ENCODE peak calls at places on chromosomes 3 and 15, in ten cellular contexts. One of them, this sample, is unnamed.
A peak's percentile ranks its signal among the peaks of the same experiment; 100 is the strongest.

GRCh38 chr3:141076026-141076797 is 25.1 kb downstream of the SPSB4 start:
- DNase-seq in CD8-positive, alpha-beta memory T cell: no peak
- DNase-seq in stimulated activated CD4-positive, alpha-beta T cell treated with anti-CD3 and anti-CD28 coated beads, Interleukin-15, amount 100 ng/mL, for 1 hour: no peak
- DNase-seq in putamen: no peak
- DNase-seq in H4: no peak
- DNase-seq in astrocyte of the spinal cord: no peak
- DNase-seq in retina: peak; percentile 66
- DNase-seq in brain microvascular endothelial cell: no peak
- DNase-seq in DND-41: no peak
- DNase-seq in activated CD4-positive, CD25-positive, alpha-beta regulatory T cell treated with anti-CD3 and anti-CD28 coated beads, Interleukin-2, amount 50 U/mL, for 72 hours: no peak
- DNase-seq in this sample: no peak

GRCh38 chr15:73988075-73988969 is 3.8 kb downstream of the STOML1 start:
- DNase-seq in CD8-positive, alpha-beta memory T cell: no peak
- DNase-seq in stimulated activated CD4-positive, alpha-beta T cell treated with anti-CD3 and anti-CD28 coated beads, Interleukin-15, amount 100 ng/mL, for 1 hour: no peak
- DNase-seq in putamen: no peak
- DNase-seq in H4: no peak
- DNase-seq in astrocyte of the spinal cord: peak; percentile 19
- DNase-seq in retina: no peak
- DNase-seq in brain microvascular endothelial cell: peak; percentile 40
- DNase-seq in DND-41: no peak
- DNase-seq in activated CD4-positive, CD25-positive, alpha-beta regulatory T cell treated with anti-CD3 and anti-CD28 coated beads, Interleukin-2, amount 50 U/mL, for 72 hours: no peak
- DNase-seq in this sample: peak; percentile 46

GRCh38 chr3:53318522-53318921 is 28.8 kb downstream of the DCP1A start:
- DNase-seq in CD8-positive, alpha-beta memory T cell: no peak
- DNase-seq in stimulated activated CD4-positive, alpha-beta T cell treated with anti-CD3 and anti-CD28 coated beads, Interleukin-15, amount 100 ng/mL, for 1 hour: no peak
- DNase-seq in putamen: no peak
- DNase-seq in H4: no peak
- DNase-seq in astrocyte of the spinal cord: peak; percentile 49
- DNase-seq in retina: no peak
- DNase-seq in brain microvascular endothelial cell: peak; percentile 28
- DNase-seq in DND-41: no peak
- DNase-seq in activated CD4-positive, CD25-positive, alpha-beta regulatory T cell treated with anti-CD3 and anti-CD28 coated beads, Interleukin-2, amount 50 U/mL, for 72 hours: no peak
- DNase-seq in this sample: no peak

GRCh38 chr3:74067296-74067695 is 442.6 kb upstream of the PDZRN3 start:
- DNase-seq in CD8-positive, alpha-beta memory T cell: no peak
- DNase-seq in stimulated activated CD4-positive, alpha-beta T cell treated with anti-CD3 and anti-CD28 coated beads, Interleukin-15, amount 100 ng/mL, for 1 hour: no peak
- DNase-seq in putamen: no peak
- DNase-seq in H4: no peak
- DNase-seq in astrocyte of the spinal cord: peak; percentile 5
- DNase-seq in retina: peak; percentile 22
- DNase-seq in brain microvascular endothelial cell: no peak
- DNase-seq in DND-41: no peak
- DNase-seq in activated CD4-positive, CD25-positive, alpha-beta regulatory T cell treated with anti-CD3 and anti-CD28 coated beads, Interleukin-2, amount 50 U/mL, for 72 hours: no peak
- DNase-seq in this sample: no peak

GRCh38 chr3:11846281-11847034 is at the start of gene TAMM41:
- DNase-seq in CD8-positive, alpha-beta memory T cell: peak; percentile 77
- DNase-seq in stimulated activated CD4-positive, alpha-beta T cell treated with anti-CD3 and anti-CD28 coated beads, Interleukin-15, amount 100 ng/mL, for 1 hour: peak; percentile 81
- DNase-seq in putamen: peak; percentile 91
- DNase-seq in H4: peak; percentile 89
- DNase-seq in astrocyte of the spinal cord: peak; percentile 87
- DNase-seq in retina: peak; percentile 92
- DNase-seq in brain microvascular endothelial cell: peak; percentile 91
- DNase-seq in DND-41: peak; percentile 92
- DNase-seq in activated CD4-positive, CD25-positive, alpha-beta regulatory T cell treated with anti-CD3 and anti-CD28 coated beads, Interleukin-2, amount 50 U/mL, for 72 hours: peak; percentile 84
- DNase-seq in this sample: peak; percentile 91

GRCh38 chr3:49869525-49870126 is at the start of gene CAMKV:
- DNase-seq in CD8-positive, alpha-beta memory T cell: peak; percentile 11
- DNase-seq in stimulated activated CD4-positive, alpha-beta T cell treated with anti-CD3 and anti-CD28 coated beads, Interleukin-15, amount 100 ng/mL, for 1 hour: peak; percentile 4
- DNase-seq in putamen: peak; percentile 57
- DNase-seq in H4: no peak
- DNase-seq in astrocyte of the spinal cord: no peak
- DNase-seq in retina: peak; percentile 79
- DNase-seq in brain microvascular endothelial cell: no peak
- DNase-seq in DND-41: peak; percentile 50
- DNase-seq in activated CD4-positive, CD25-positive, alpha-beta regulatory T cell treated with anti-CD3 and anti-CD28 coated beads, Interleukin-2, amount 50 U/mL, for 72 hours: no peak
- DNase-seq in this sample: peak; percentile 58

GRCh38 chr3:150612494-150612893 is 9.4 kb downstream of the SELENOT start:
- DNase-seq in CD8-positive, alpha-beta memory T cell: no peak
- DNase-seq in stimulated activated CD4-positive, alpha-beta T cell treated with anti-CD3 and anti-CD28 coated beads, Interleukin-15, amount 100 ng/mL, for 1 hour: no peak
- DNase-seq in putamen: no peak
- DNase-seq in H4: no peak
- DNase-seq in astrocyte of the spinal cord: no peak
- DNase-seq in retina: no peak
- DNase-seq in brain microvascular endothelial cell: no peak
- DNase-seq in DND-41: no peak
- DNase-seq in activated CD4-positive, CD25-positive, alpha-beta regulatory T cell treated with anti-CD3 and anti-CD28 coated beads, Interleukin-2, amount 50 U/mL, for 72 hours: no peak
- DNase-seq in this sample: no peak

GRCh38 chr3:127448161-127448561 is 142.4 kb downstream of the TPRA1 start:
- DNase-seq in CD8-positive, alpha-beta memory T cell: no peak
- DNase-seq in stimulated activated CD4-positive, alpha-beta T cell treated with anti-CD3 and anti-CD28 coated beads, Interleukin-15, amount 100 ng/mL, for 1 hour: no peak
- DNase-seq in putamen: no peak
- DNase-seq in H4: peak; percentile 71
- DNase-seq in astrocyte of the spinal cord: no peak
- DNase-seq in retina: no peak
- DNase-seq in brain microvascular endothelial cell: no peak
- DNase-seq in DND-41: no peak
- DNase-seq in activated CD4-positive, CD25-positive, alpha-beta regulatory T cell treated with anti-CD3 and anti-CD28 coated beads, Interleukin-2, amount 50 U/mL, for 72 hours: peak; percentile 20
- DNase-seq in this sample: no peak

GRCh38 chr15:33243869-33244268 is 49.4 kb upstream of the FMN1 start:
- DNase-seq in CD8-positive, alpha-beta memory T cell: no peak
- DNase-seq in stimulated activated CD4-positive, alpha-beta T cell treated with anti-CD3 and anti-CD28 coated beads, Interleukin-15, amount 100 ng/mL, for 1 hour: no peak
- DNase-seq in putamen: no peak
- DNase-seq in H4: peak; percentile 41
- DNase-seq in astrocyte of the spinal cord: peak; percentile 60
- DNase-seq in retina: no peak
- DNase-seq in brain microvascular endothelial cell: peak; percentile 93
- DNase-seq in DND-41: no peak
- DNase-seq in activated CD4-positive, CD25-positive, alpha-beta regulatory T cell treated with anti-CD3 and anti-CD28 coated beads, Interleukin-2, amount 50 U/mL, for 72 hours: no peak
- DNase-seq in this sample: no peak

GRCh38 chr15:72236381-72237285 is 5.6 kb upstream of the PKM start:
- DNase-seq in CD8-positive, alpha-beta memory T cell: no peak
- DNase-seq in stimulated activated CD4-positive, alpha-beta T cell treated with anti-CD3 and anti-CD28 coated beads, Interleukin-15, amount 100 ng/mL, for 1 hour: no peak
- DNase-seq in putamen: no peak
- DNase-seq in H4: no peak
- DNase-seq in astrocyte of the spinal cord: no peak
- DNase-seq in retina: no peak
- DNase-seq in brain microvascular endothelial cell: no peak
- DNase-seq in DND-41: no peak
- DNase-seq in activated CD4-positive, CD25-positive, alpha-beta regulatory T cell treated with anti-CD3 and anti-CD28 coated beads, Interleukin-2, amount 50 U/mL, for 72 hours: no peak
- DNase-seq in this sample: no peak

GRCh38 chr3:157913751-157914150 is 192.5 kb downstream of the SHOX2 start:
- DNase-seq in CD8-positive, alpha-beta memory T cell: no peak
- DNase-seq in stimulated activated CD4-positive, alpha-beta T cell treated with anti-CD3 and anti-CD28 coated beads, Interleukin-15, amount 100 ng/mL, for 1 hour: no peak
- DNase-seq in putamen: no peak
- DNase-seq in H4: peak; percentile 34
- DNase-seq in astrocyte of the spinal cord: no peak
- DNase-seq in retina: no peak
- DNase-seq in brain microvascular endothelial cell: no peak
- DNase-seq in DND-41: no peak
- DNase-seq in activated CD4-positive, CD25-positive, alpha-beta regulatory T cell treated with anti-CD3 and anti-CD28 coated beads, Interleukin-2, amount 50 U/mL, for 72 hours: no peak
- DNase-seq in this sample: no peak